ENCODE peak calls at places on chromosomes 1 and 21, in eight cellular contexts. M is colonic mucosa, E is foreskin fibroblast, W is thoracic aorta, V is tibial nerve, F is neural progenitor cell, Y is kidney, G is keratinocyte. U is an unnamed sample.

GRCh38 chr1:25462732-25463131 is 32.0 kb downstream of the MACO1 start:
- DNase-seq in E (no peak), W (no peak), F (no peak), Y (no peak), V (no peak), G (no peak), M (peak; percentile 28), U (no peak)

GRCh38 chr1:64920936-64921589 is 45.3 kb downstream of the JAK1 start:
- DNase-seq in F (no peak), V (no peak), Y (no peak), W (no peak), E (peak; percentile 25), G (no peak), M (no peak), U (no peak)

GRCh38 chr1:196355206-196355786 is 252.9 kb downstream of the KCNT2 start:
- DNase-seq in Y (no peak), E (peak; percentile 12), G (no peak), W (no peak), F (no peak), M (no peak), V (peak; percentile 40), U (peak; percentile 16)

GRCh38 chr1:19110266-19110927 is 99.7 kb downstream of the UBR4 start:
- DNase-seq in F (no peak), Y (no peak), G (no peak), M (no peak), W (no peak), V (no peak), E (no peak), U (no peak)

GRCh38 chr1:160017592-160017991 is 14.2 kb downstream of the PIGM start:
- DNase-seq in V (no peak), Y (no peak), W (no peak), G (no peak), M (no peak), F (no peak), E (no peak), U (no peak)

GRCh38 chr1:6521502-6521901 is 30.0 kb upstream of the PLEKHG5 start:
- DNase-seq in E (no peak), V (no peak), M (no peak), G (no peak), Y (peak; percentile 7), F (no peak), W (no peak), U (no peak)

GRCh38 chr21:37153193-37153934 is 80.3 kb downstream of the TTC3 start:
- DNase-seq in G (no peak), F (no peak), M (peak; percentile 40), E (peak; percentile 66), Y (no peak), W (no peak), V (no peak), U (no peak)

GRCh38 chr1:170790651-170791071 is 126.7 kb downstream of the PRRX1 start:
- DNase-seq in G (no peak), Y (no peak), F (no peak), V (no peak), M (no peak), W (no peak), E (peak; percentile 67), U (no peak)

GRCh38 chr1:38712046-38712445 is 147.5 kb downstream of the RRAGC start:
- DNase-seq in V (no peak), E (no peak), F (no peak), M (no peak), W (no peak), Y (no peak), G (no peak), U (no peak)

GRCh38 chr1:14140800-14141526 is 441.0 kb downstream of the PRDM2 start:
- DNase-seq in E (no peak), M (no peak), G (no peak), Y (peak; percentile 81), F (no peak), V (no peak), W (no peak), U (no peak)

GRCh38 chr1:92299477-92300125 is 742 bp downstream of the RPAP2 start:
- DNase-seq in W (no peak), E (no peak), Y (no peak), V (no peak), M (no peak), F (no peak), G (no peak), U (no peak)

GRCh38 chr1:154910851-154911250 is 25.7 kb downstream of the PMVK start:
- DNase-seq in G (peak; percentile 7), F (no peak), W (no peak), Y (no peak), E (no peak), M (no peak), V (no peak), U (no peak)

GRCh38 chr1:236063919-236064673 is 794 bp downstream of the NID1 start:
- DNase-seq in W (peak; percentile 19), F (peak; percentile 63), G (no peak), V (peak; percentile 52), Y (peak; percentile 89), M (peak; percentile 47), E (peak; percentile 62), U (peak; percentile 47)

GRCh38 chr1:234978397-234979291 is 150.0 kb downstream of the TOMM20 start:
- DNase-seq in F (no peak), E (peak; percentile 90), G (no peak), V (peak; percentile 61), Y (no peak), W (no peak), M (peak; percentile 87), U (no peak)

GRCh38 chr1:20630730-20631129 is 2.5 kb upstream of the PINK1 start:
- DNase-seq in F (no peak), V (no peak), M (no peak), W (no peak), Y (no peak), E (no peak), G (no peak), U (no peak)

DNA sequence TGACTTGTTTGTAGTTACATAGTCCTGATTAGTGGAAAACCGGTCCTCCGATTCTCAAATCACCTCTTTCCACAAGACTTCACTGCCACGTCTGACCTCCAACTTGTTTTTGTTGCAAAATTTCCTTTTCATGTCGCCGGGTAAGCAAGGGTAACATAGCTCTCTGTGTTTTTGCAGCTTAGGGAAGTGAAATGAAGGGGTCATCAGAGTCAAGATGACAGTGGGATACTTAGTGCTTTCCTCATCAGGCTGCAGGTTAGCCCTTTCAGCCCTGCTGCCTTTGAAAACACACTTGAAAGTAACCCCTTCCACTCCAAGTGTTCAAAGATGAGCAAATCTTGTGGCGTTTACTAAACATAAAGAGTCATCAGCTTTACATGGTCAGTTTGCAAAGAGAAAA is 217.9 kb downstream of the USP25 start:
- DNase-seq in F (no peak), G (no peak), E (no peak), M (no peak), V (no peak), Y (no peak), W (no peak), U (no peak)
- TF ChIP-seq CTCF in F (no peak), G (no peak), E (no peak), M (no peak), V (no peak), Y (no peak), W (no peak), U (no peak)

GRCh38 chr1:1014896-1015681 is 1.8 kb downstream of the ISG15 start:
- DNase-seq in F (peak; percentile 61), E (no peak), W (no peak), M (no peak), G (no peak), V (no peak), Y (no peak), U (peak; percentile 52)
- TF ChIP-seq CTCF in F (peak; percentile 23), E (no peak), W (peak; percentile 10), M (no peak), G (peak; percentile 70), V (no peak), Y (peak; percentile 17), U (peak; percentile 41)

DNA sequence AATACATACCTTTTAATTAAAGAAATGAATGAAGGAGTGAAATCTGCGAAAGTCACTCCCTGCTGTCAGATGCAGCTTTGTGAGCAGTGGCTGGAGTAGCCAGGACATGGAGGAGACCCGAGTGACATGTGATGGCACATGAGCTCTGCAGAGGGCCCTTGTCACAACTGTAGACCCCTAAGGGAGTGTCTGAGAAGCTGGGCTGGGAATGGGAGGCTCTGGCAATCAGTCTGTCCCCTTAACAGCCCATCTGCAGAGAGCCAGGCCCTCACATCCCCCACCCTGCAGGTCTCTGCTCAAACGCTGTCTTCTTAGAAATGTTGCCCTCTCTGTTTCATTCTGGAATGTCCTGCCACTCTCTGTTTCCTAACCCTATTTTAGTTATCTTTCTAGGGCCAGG is 124.3 kb downstream of the HMGB4 start:
- DNase-seq in M (no peak), G (no peak), V (no peak), E (no peak), W (no peak), Y (no peak), F (no peak), U (no peak)
- TF ChIP-seq CTCF in M (no peak), G (no peak), V (no peak), E (no peak), W (no peak), Y (no peak), F (no peak), U (no peak)

DNA sequence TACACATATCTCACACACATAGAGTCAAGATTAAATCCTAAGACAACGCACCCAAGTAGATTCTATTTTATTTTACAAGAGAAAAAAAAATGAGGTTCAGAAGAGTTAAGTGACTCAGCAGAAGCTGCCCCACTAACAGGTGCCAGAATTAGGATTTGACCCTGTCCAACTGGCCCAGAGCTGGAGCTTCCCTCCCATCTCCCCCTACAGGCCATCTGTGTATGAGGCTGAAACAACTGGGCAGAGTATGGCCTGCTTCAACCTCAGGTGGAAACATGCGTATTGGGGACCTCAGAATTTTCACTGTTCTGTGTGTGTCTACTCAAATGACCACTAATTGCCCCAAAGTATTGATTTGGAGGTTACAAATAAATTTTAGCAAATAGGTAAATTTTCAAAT is 29.9 kb downstream of the PSMG1 start:
- DNase-seq in V (no peak), E (no peak), M (no peak), F (peak; percentile 43), G (no peak), W (no peak), Y (no peak), U (no peak)
- TF ChIP-seq CTCF in V (no peak), E (peak; percentile 56), M (no peak), F (peak; percentile 59), G (peak; percentile 49), W (no peak), Y (no peak), U (peak; percentile 46)

GRCh38 chr1:46530791-46531409 is 20.5 kb downstream of the KNCN start:
- DNase-seq in M (no peak), F (peak; percentile 42), V (no peak), E (no peak), Y (no peak), G (no peak), W (no peak), U (peak; percentile 71)
- TF ChIP-seq CTCF in M (no peak), F (peak; percentile 15), V (no peak), E (peak; percentile 17), Y (no peak), G (peak; percentile 48), W (no peak), U (peak; percentile 33)

DNA sequence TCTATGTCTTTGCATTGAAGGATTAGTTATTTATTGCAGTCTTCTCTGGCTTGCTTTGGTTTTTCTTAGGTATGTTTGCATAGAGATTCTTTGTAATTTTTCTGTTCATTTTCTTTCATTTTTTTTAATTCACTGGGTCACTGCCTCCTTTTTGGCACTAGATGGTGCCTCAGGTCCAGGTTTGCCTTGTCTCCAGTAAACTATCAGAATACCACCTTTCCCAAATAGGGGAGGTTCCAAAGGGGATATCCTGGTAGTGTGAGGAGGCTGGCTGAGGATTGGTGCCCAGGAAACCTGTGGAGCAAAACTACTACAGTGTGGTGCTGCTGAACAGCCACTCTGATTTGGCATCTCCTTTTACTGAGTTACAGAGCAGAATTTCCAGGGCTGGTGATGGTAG is 257.1 kb downstream of the KCTD3 start:
- DNase-seq in E (no peak), G (no peak), M (no peak), Y (no peak), W (no peak), F (peak; percentile 31), V (no peak), U (peak; percentile 21)
- TF ChIP-seq CTCF in E (peak; percentile 43), G (peak; percentile 29), M (no peak), Y (no peak), W (no peak), F (peak; percentile 61), V (no peak), U (peak; percentile 57)